ENCODE peak calls at places on chromosomes 1 and 21, in ten cellular contexts. O is transverse colon, N is astrocyte of the spinal cord, Z is fibroblast of pulmonary artery, Y is AG09309, H is heart right ventricle, Q is foreskin fibroblast, A is AG10803, W is uterus, M is prostate gland. X is an unnamed sample.

GRCh38 chr1:89363196-89363595 is 663 bp upstream of the GBP6 start:
- DNase-seq in W (no peak), A (peak), Q (no peak), Y (no peak), O (no peak), M (no peak), Z (peak), N (peak), H (no peak), X (no peak)

GRCh38 chr1:206800411-206800810 is 28.1 kb upstream of the IL10 start:
- DNase-seq in Y (no peak), W (no peak), N (no peak), A (peak), Z (peak), H (no peak), Q (no peak), O (no peak), M (no peak), X (peak)

GRCh38 chr1:157157481-157158190 is 19.4 kb upstream of the ETV3 start:
- DNase-seq in W (no peak), M (no peak), Q (no peak), Y (no peak), N (peak), H (no peak), A (peak), O (no peak), Z (peak), X (peak)

GRCh38 chr1:54681396-54681795 is 34.3 kb upstream of the TTC4 start:
- DNase-seq in M (no peak), H (no peak), N (no peak), Y (no peak), W (no peak), Q (no peak), A (peak), O (no peak), Z (peak), X (no peak)

GRCh38 chr1:178407662-178408061 is 89.1 kb downstream of the CLEC20A start:
- DNase-seq in Q (no peak), O (no peak), Y (no peak), W (no peak), H (no peak), Z (peak), A (no peak), N (no peak), M (no peak), X (peak)

GRCh38 chr1:30920827-30921226 is 12.3 kb upstream of the SDC3 start:
- DNase-seq in Z (no peak), H (no peak), M (no peak), N (no peak), A (peak), O (no peak), W (no peak), Y (no peak), Q (peak), X (peak)

GRCh38 chr1:8115031-8115768 is 89.1 kb upstream of the ERRFI1 start:
- DNase-seq in H (no peak), A (no peak), O (no peak), N (no peak), Q (no peak), W (no peak), Y (no peak), Z (no peak), M (no peak), X (no peak)

GRCh38 chr1:15966081-15966955 is 9.6 kb downstream of the ZBTB17 start:
- DNase-seq in H (no peak), A (peak), O (peak), M (no peak), W (no peak), Q (peak), Z (peak), Y (no peak), N (no peak), X (peak)

GRCh38 chr1:155540000-155540874 is 22.4 kb downstream of the ASH1L start:
- DNase-seq in W (no peak), H (no peak), N (no peak), M (no peak), Y (no peak), A (no peak), O (no peak), Q (no peak), Z (no peak), X (no peak)

GRCh38 chr1:201551877-201552731 is 13.2 kb downstream of the NAV1 start:
- DNase-seq in Z (peak), Q (peak), Y (no peak), N (peak), W (no peak), M (no peak), O (no peak), H (no peak), A (peak), X (peak)

GRCh38 chr1:116386042-116386441 is 13.0 kb downstream of the ATP1A1 start:
- DNase-seq in Z (no peak), O (no peak), M (no peak), W (no peak), A (no peak), N (no peak), H (no peak), Y (no peak), Q (no peak), X (no peak)

GRCh38 chr1:109243221-109243620 is 6.1 kb upstream of the CELSR2 start:
- DNase-seq in H (no peak), N (no peak), M (no peak), Z (no peak), A (no peak), Q (no peak), W (no peak), O (no peak), Y (no peak), X (no peak)

GRCh38 chr1:116127123-116127847 is 16.1 kb downstream of the MAB21L3 start:
- DNase-seq in M (no peak), A (peak), O (no peak), Z (no peak), W (no peak), Y (no peak), N (no peak), Q (no peak), H (no peak), X (peak)

GRCh38 chr1:241411776-241412338 is 54.9 kb upstream of the RGS7 start:
- DNase-seq in N (peak), W (no peak), M (no peak), Y (peak), H (no peak), Z (no peak), Q (peak), O (no peak), A (peak), X (peak)

GRCh38 chr1:184513421-184513820 is 126.6 kb downstream of the C1orf21 start:
- DNase-seq in Z (no peak), M (no peak), Y (no peak), H (no peak), N (no peak), Q (no peak), A (no peak), O (no peak), W (no peak), X (no peak)

GRCh38 chr1:162396201-162396906 is 14.8 kb downstream of the C1orf226 start:
- DNase-seq in W (no peak), Z (no peak), M (peak), Y (no peak), N (no peak), Q (no peak), H (no peak), O (no peak), A (no peak), X (no peak)

GRCh38 chr1:159900086-159900680 is at the start of gene CFAP45:
- DNase-seq in Y (no peak), A (peak), H (peak), O (peak), M (peak), Z (peak), W (peak), Q (peak), N (peak), X (peak)

GRCh38 chr1:219788091-219788490 is 140.3 kb downstream of the SLC30A10 start:
- DNase-seq in Q (no peak), Z (no peak), M (no peak), A (no peak), O (no peak), W (no peak), Y (no peak), H (no peak), N (peak), X (no peak)

GRCh38 chr1:162943627-162944026 is 82.7 kb upstream of the CCDC190 start:
- DNase-seq in Q (no peak), O (no peak), Y (no peak), N (peak), Z (no peak), W (no peak), H (no peak), M (no peak), A (peak), X (peak)

GRCh38 chr1:157115429-157115838 is 15.8 kb upstream of the ETV3L start:
- DNase-seq in A (no peak), Y (no peak), O (no peak), W (no peak), Z (no peak), M (no peak), N (no peak), Q (no peak), H (no peak), X (no peak)

GRCh38 chr1:93446837-93447451 is 974 bp upstream of the FNBP1L start:
- DNase-seq in N (no peak), O (peak), M (peak), A (no peak), Q (no peak), W (no peak), H (peak), Z (peak), Y (no peak), X (peak)

GRCh38 chr1:95578462-95578861 is 344.5 kb downstream of the RWDD3 start:
- DNase-seq in Q (no peak), M (no peak), H (no peak), N (no peak), Y (no peak), Z (peak), O (no peak), W (no peak), A (no peak), X (peak)

GRCh38 chr1:156232222-156232621 is 9.8 kb upstream of the BGLAP start:
- DNase-seq in W (no peak), Y (no peak), O (no peak), N (no peak), H (no peak), M (no peak), Q (no peak), Z (no peak), A (no peak), X (no peak)

GRCh38 chr21:26948194-26948593 is 18.7 kb downstream of the ADAMTS5 start:
- DNase-seq in Q (peak), H (no peak), N (peak), W (no peak), A (no peak), Z (no peak), O (no peak), M (no peak), Y (no peak), X (peak)

GRCh38 chr1:109198043-109198695 is 15.5 kb upstream of the SARS1 start:
- DNase-seq in W (peak), A (peak), Q (peak), Y (peak), H (peak), Z (peak), M (no peak), N (peak), O (no peak), X (peak)

GRCh38 chr1:36411674-36412648 is 14.3 kb upstream of the LSM10 start:
- DNase-seq in W (no peak), A (peak), N (peak), O (no peak), H (no peak), M (no peak), Z (peak), Y (no peak), Q (no peak), X (peak)

GRCh38 chr1:2020310-2020655 is 1.1 kb downstream of the GABRD start:
- DNase-seq in H (no peak), M (no peak), A (no peak), Q (no peak), Y (no peak), Z (no peak), W (no peak), N (no peak), O (no peak), X (no peak)
- H3K4me3 ChIP-seq in H (peak), M (no peak), A (no peak), Q (no peak), Y (no peak), Z (no peak), W (no peak), N (no peak), O (no peak), X (no peak)

GRCh38 chr1:43997979-43998378 is 6.6 kb downstream of the CCDC24 start:
- DNase-seq in H (no peak), O (no peak), N (no peak), Z (no peak), A (no peak), W (no peak), Q (no peak), Y (no peak), M (no peak), X (no peak)

GRCh38 chr1:44000266-44000665 is 8.9 kb downstream of the CCDC24 start:
- DNase-seq in Z (no peak), A (no peak), H (no peak), M (no peak), W (no peak), Y (no peak), Q (no peak), N (no peak), O (no peak), X (no peak)

GRCh38 chr1:43999455-43999854 is 8.1 kb downstream of the CCDC24 start:
- DNase-seq in W (no peak), N (no peak), Q (no peak), Z (no peak), Y (no peak), O (no peak), M (no peak), A (no peak), H (no peak), X (no peak)

GRCh38 chr1:44002165-44002564 is 10.8 kb downstream of the CCDC24 start:
- DNase-seq in H (no peak), Q (no peak), A (no peak), N (no peak), M (no peak), W (no peak), O (no peak), Z (no peak), Y (no peak), X (no peak)

GRCh38 chr1:44002606-44003157 is 11.3 kb downstream of the CCDC24 start:
- DNase-seq in M (no peak), Y (no peak), N (no peak), W (no peak), O (no peak), H (no peak), A (no peak), Q (no peak), Z (no peak), X (no peak)
- TF ChIP-seq CTCF in M (no peak), Y (peak), N (peak), W (no peak), O (no peak), H (no peak), A (peak), Q (no peak), Z (peak), X (peak)

DNA sequence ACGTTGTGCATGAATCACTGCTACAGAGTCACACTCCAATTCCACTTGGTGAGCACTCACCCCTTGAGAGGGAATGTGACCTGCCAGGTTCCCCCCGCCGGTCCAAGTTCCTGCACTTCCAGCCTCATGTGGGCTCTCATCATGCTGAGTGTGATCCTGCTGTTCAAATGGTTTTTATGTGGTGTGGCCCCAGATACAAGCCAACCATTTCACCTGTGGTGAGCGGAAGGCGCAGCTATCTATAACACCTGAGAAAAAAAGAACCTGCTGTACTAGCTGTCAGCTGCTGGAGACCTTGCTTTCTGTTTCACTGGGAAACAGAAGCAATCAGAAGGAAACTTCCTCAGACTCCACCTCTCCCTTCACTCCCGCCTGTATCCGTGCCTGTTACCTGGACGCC is 64.5 kb upstream of the RPL11 start:
- DNase-seq in W (no peak), Z (no peak), O (peak), H (no peak), Y (no peak), A (no peak), M (no peak), Q (no peak), N (no peak), X (no peak)
- H3K4me3 ChIP-seq in W (no peak), Z (no peak), O (no peak), H (no peak), Y (no peak), A (no peak), M (no peak), Q (no peak), N (no peak), X (no peak)

DNA sequence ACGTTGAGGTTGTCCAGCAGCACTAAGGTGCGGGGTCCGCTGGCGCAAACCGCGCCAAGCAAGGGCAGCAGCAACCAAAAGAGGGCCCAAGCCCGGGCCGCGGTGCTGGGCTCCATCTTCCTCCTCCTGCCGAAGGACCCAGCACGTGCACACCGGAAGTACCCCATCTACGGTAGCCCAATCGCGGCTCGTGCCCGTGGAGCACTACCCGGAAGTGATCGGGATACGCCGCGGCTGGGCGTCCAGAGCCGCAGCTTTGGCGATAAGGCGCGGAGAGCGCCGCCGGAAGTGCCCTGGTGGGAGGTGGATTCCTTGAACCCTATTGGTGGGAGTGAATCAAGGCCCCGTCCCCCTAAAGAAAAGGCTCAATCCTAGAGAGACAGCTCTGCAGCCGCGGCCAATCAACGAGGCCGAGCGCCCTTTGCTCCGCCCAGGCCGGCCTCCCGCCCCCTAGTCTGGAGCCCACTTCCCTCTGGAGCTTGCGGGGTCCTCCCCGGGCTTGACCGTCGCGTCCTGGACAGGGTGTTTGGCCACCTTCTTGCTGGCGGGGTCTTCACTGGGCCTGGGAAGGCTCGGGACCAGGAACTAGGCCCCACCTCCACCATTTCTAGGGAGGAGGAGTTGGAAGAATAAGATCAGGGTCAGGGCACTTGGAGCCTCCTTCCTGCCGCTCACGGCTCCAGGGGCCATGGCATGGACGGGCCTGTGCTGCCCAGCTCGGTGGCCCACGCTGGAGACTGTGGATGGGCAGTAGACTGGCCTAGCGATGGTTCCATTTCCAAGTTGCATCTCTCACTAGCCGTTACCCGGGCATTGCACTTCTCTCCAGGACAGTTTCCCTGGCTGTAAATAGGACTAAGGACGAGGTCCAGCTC is at the start of gene DDOST:
- DNase-seq in Y (peak), H (peak), N (peak), Z (peak), A (peak), O (peak), M (peak), Q (peak), W (peak), X (peak)
- TF ChIP-seq CTCF in Y (peak), H (peak), N (peak), Z (peak), A (peak), O (peak), M (peak), Q (peak), W (peak), X (peak)